ENCODE peak calls at places on chromosomes 13 and 19, in six cellular contexts. D is tibial nerve; M is activated T-helper 1 cell treated with Interleukin-2 at 50 U/mL for 16 hours; F is stimulated activated CD4-positive, alpha-beta T cell treated with anti-CD3 and anti-CD28 coated beads, Interleukin-4, amount 100 ng/mL, for 48 hours; Z is KG1; U is activated CD4-positive, alpha-beta T cell treated with anti-CD3 and anti-CD28 coated beads, Interleukin-2, amount 50 U/mL, for 1 hour. V is an unnamed sample.

GRCh38 chr19:9014809-9015208 is 4.6 kb upstream of the MUC16 start:
- DNase-seq in Z (no peak), U (no peak), F (no peak), M (no peak), D (no peak), V (no peak)

GRCh38 chr13:44302948-44303575 is 70.6 kb upstream of the SERP2 start:
- DNase-seq in M (no peak), U (no peak), D (no peak), F (no peak), Z (no peak), V (no peak)

GRCh38 chr13:47081246-47081645 is 184.4 kb upstream of the HTR2A start:
- DNase-seq in Z (no peak), M (no peak), U (no peak), F (no peak), D (no peak), V (no peak)

GRCh38 chr13:44272692-44273091 is 100.9 kb upstream of the SERP2 start:
- DNase-seq in Z (no peak), D (no peak), M (no peak), F (no peak), U (no peak), V (no peak)

GRCh38 chr13:42477588-42478190 is 96.3 kb upstream of the TNFSF11 start:
- DNase-seq in F (no peak), Z (no peak), U (no peak), M (no peak), D (no peak), V (no peak)

GRCh38 chr19:15379996-15380647 is 535 bp upstream of the AKAP8 start:
- DNase-seq in M (no peak), U (no peak), F (no peak), D (no peak), Z (no peak), V (no peak)

GRCh38 chr19:38057954-38058690 is 151.1 kb downstream of the SIPA1L3 start:
- DNase-seq in F (no peak), U (no peak), M (no peak), Z (no peak), D (no peak), V (no peak)

GRCh38 chr13:99895428-99895998 is 76.1 kb downstream of the ZIC5 start:
- DNase-seq in Z (no peak), F (no peak), D (no peak), U (no peak), M (no peak), V (no peak)

GRCh38 chr13:33316890-33317289 is 31.3 kb upstream of the STARD13 start:
- DNase-seq in F (no peak), Z (no peak), U (no peak), M (no peak), D (no peak), V (no peak)

GRCh38 chr19:50718255-50719118 is 1.1 kb downstream of the SHANK1 start:
- DNase-seq in F (no peak), U (no peak), D (no peak), M (no peak), Z (no peak), V (no peak)

GRCh38 chr19:51690359-51691121 is 2.6 kb upstream of the SPACA6 start:
- DNase-seq in M (peak; percentile 35), D (no peak), F (peak; percentile 45), U (peak; percentile 77), Z (peak; percentile 50), V (peak; percentile 47)

GRCh38 chr19:31235806-31236205 is 113.4 kb downstream of the TSHZ3 start:
- DNase-seq in D (no peak), Z (no peak), F (no peak), M (no peak), U (no peak), V (no peak)

GRCh38 chr19:22422220-22422619 is at the start of gene ZNF98:
- DNase-seq in Z (peak; percentile 69), U (no peak), M (no peak), D (no peak), F (no peak), V (no peak)

GRCh38 chr19:51460164-51460992 is 2.1 kb upstream of the SIGLEC8 start:
- DNase-seq in D (no peak), Z (peak; percentile 27), F (no peak), U (no peak), M (no peak), V (no peak)

GRCh38 chr19:45913874-45914830 is at the start of gene NANOS2:
- DNase-seq in M (no peak), F (no peak), D (no peak), U (no peak), Z (no peak), V (no peak)

GRCh38 chr13:113129921-113130750 is 7.5 kb downstream of the F10 start:
- DNase-seq in Z (no peak), M (no peak), U (no peak), F (no peak), D (no peak), V (no peak)

GRCh38 chr19:51824603-51825002 is 29.6 kb downstream of the FPR3 start:
- DNase-seq in Z (peak; percentile 87), M (no peak), D (no peak), F (no peak), U (no peak), V (no peak)

GRCh38 chr13:112837371-112838037 is 131.5 kb upstream of the MCF2L start:
- DNase-seq in Z (no peak), D (no peak), U (no peak), M (no peak), F (no peak), V (no peak)

GRCh38 chr19:11832253-11832912 is 16.1 kb upstream of the ZNF439 start:
- DNase-seq in D (no peak), U (no peak), Z (no peak), F (no peak), M (no peak), V (no peak)

GRCh38 chr19:58417071-58417470 is 8.6 kb downstream of the ZNF584 start:
- DNase-seq in U (no peak), Z (no peak), M (no peak), F (no peak), D (no peak), V (no peak)

GRCh38 chr13:35093356-35093755 is 151.3 kb downstream of the NBEA start:
- DNase-seq in Z (no peak), F (no peak), D (no peak), M (no peak), U (no peak), V (no peak)

GRCh38 chr13:50353651-50354415 is 338.6 kb downstream of the KCNRG start:
- DNase-seq in Z (no peak), F (no peak), M (no peak), D (no peak), U (no peak), V (no peak)

GRCh38 chr19:31110331-31110730 is 238.9 kb downstream of the TSHZ3 start:
- DNase-seq in Z (no peak), U (no peak), F (no peak), D (no peak), M (no peak), V (no peak)